ENCODE peak calls at places on chromosomes 13 and 19, in four cellular contexts. F is breast epithelium, O is body of pancreas, N is PC-3. C is an unnamed sample. For H3K4me1, the result is how much of the 10 kb centered on the place peaks cover.

GRCh38 chr13:29754486-29754806 is 96.0 kb downstream of the UBL3 start:
- DNase-seq in O (no peak), F (no peak), N (peak), C (no peak)

GRCh38 chr19:37506387-37507166 is at the start of gene ZNF793:
- DNase-seq in O (peak), N (no peak), F (peak), C (no peak)

GRCh38 chr13:29483211-29483610 is 112.3 kb downstream of the SLC7A1 start:
- DNase-seq in O (peak), F (no peak), N (no peak), C (no peak)

GRCh38 chr13:51724721-51725120 is 79.2 kb downstream of the DHRS12 start:
- DNase-seq in F (no peak), N (no peak), O (no peak), C (no peak)

GRCh38 chr13:80973721-80974120 is 632.8 kb upstream of the SPRY2 start:
- DNase-seq in F (no peak), N (peak), O (no peak), C (no peak)

GRCh38 chr13:44620057-44620456 is 43.9 kb upstream of the TSC22D1 start:
- DNase-seq in O (no peak), F (no peak), N (peak), C (no peak)

GRCh38 chr19:38172001-38172400 is 52.0 kb downstream of the DPF1 start:
- DNase-seq in N (no peak), F (no peak), O (no peak), C (no peak)

GRCh38 chr19:6047741-6048231 is 62.5 kb downstream of the RFX2 start:
- DNase-seq in N (peak), F (peak), O (no peak), C (no peak)

GRCh38 chr13:113650275-113650674 is 7.7 kb downstream of the ATP4B start:
- DNase-seq in N (no peak), F (peak), O (no peak), C (no peak)

GRCh38 chr13:26941345-26942174 is 181.0 kb upstream of the GPR12 start:
- DNase-seq in O (no peak), F (no peak), N (peak), C (no peak)

GRCh38 chr19:55857149-55857548 is 20.8 kb downstream of the NLRP4 start:
- DNase-seq in O (no peak), F (no peak), N (no peak), C (no peak)

GRCh38 chr13:109725297-109725696 is 61.1 kb downstream of the IRS2 start:
- DNase-seq in F (no peak), N (no peak), O (no peak), C (no peak)

GRCh38 chr13:112133489-112134149 is 66.7 kb downstream of the SOX1 start:
- DNase-seq in O (no peak), F (peak), N (no peak), C (peak)

GRCh38 chr13:89749888-89750287 is 1597.6 kb upstream of the MIR17HG start:
- DNase-seq in F (no peak), N (peak), O (no peak), C (no peak)

GRCh38 chr13:110136660-110137585 is 170.0 kb downstream of the COL4A1 start:
- DNase-seq in F (no peak), O (no peak), N (no peak), C (no peak)

GRCh38 chr13:103328899-103329298 is 262.7 kb upstream of the SLC10A2 start:
- DNase-seq in O (no peak), N (no peak), F (no peak), C (no peak)

GRCh38 chr13:38753878-38754277 is 67.0 kb downstream of the FREM2 start:
- DNase-seq in N (no peak), O (no peak), F (no peak), C (no peak)

GRCh38 chr13:41764558-41764957 is 196.4 kb downstream of the VWA8 start:
- DNase-seq in N (no peak), O (no peak), F (no peak), C (no peak)

GRCh38 chr13:100490692-100491091 is 97.9 kb downstream of the GGACT start:
- DNase-seq in O (no peak), F (no peak), N (no peak), C (no peak)

GRCh38 chr13:99617474-99618255 is 116.4 kb downstream of the TM9SF2 start:
- DNase-seq in O (no peak), F (no peak), N (peak), C (no peak)

GRCh38 chr19:17681505-17682125 is 6.5 kb downstream of the UNC13A start:
- DNase-seq in N (peak), O (no peak), F (no peak), C (no peak)

GRCh38 chr19:8487137-8487851 is 15.1 kb downstream of the PRAM1 start:
- DNase-seq in N (no peak), O (no peak), F (no peak), C (no peak)

GRCh38 chr19:4075373-4075772 is 8.7 kb upstream of the ZBTB7A start:
- DNase-seq in O (no peak), N (no peak), F (no peak), C (no peak)

GRCh38 chr19:5271145-5271544 is 69.5 kb downstream of the PTPRS start:
- DNase-seq in F (no peak), O (no peak), N (peak), C (no peak)

GRCh38 chr19:9910625-9911024 is 25.7 kb downstream of the OLFM2 start:
- DNase-seq in F (no peak), O (no peak), N (no peak), C (no peak)

GRCh38 chr13:44013666-44014291 is 134.1 kb downstream of the LACC1 start:
- DNase-seq in N (peak), F (no peak), O (no peak), C (no peak)

GRCh38 chr19:18832331-18833140 is 777 bp downstream of the UPF1 start:
- DNase-seq in F (no peak), N (peak), O (no peak), C (no peak)

GRCh38 chr19:50333737-50334617 is 4.8 kb upstream of the KCNC3 start:
- DNase-seq in N (peak), F (peak), O (peak), C (no peak)
- H3K4me1 ChIP-seq in N (under half), F (under half), O (half or more), C (under half)

GRCh38 chr19:36210497-36210896 is 4.0 kb downstream of the ZNF565 start:
- DNase-seq in O (no peak), N (no peak), F (no peak), C (no peak)
- H3K4me1 ChIP-seq in O (under half), N (under half), F (under half), C (under half)

DNA sequence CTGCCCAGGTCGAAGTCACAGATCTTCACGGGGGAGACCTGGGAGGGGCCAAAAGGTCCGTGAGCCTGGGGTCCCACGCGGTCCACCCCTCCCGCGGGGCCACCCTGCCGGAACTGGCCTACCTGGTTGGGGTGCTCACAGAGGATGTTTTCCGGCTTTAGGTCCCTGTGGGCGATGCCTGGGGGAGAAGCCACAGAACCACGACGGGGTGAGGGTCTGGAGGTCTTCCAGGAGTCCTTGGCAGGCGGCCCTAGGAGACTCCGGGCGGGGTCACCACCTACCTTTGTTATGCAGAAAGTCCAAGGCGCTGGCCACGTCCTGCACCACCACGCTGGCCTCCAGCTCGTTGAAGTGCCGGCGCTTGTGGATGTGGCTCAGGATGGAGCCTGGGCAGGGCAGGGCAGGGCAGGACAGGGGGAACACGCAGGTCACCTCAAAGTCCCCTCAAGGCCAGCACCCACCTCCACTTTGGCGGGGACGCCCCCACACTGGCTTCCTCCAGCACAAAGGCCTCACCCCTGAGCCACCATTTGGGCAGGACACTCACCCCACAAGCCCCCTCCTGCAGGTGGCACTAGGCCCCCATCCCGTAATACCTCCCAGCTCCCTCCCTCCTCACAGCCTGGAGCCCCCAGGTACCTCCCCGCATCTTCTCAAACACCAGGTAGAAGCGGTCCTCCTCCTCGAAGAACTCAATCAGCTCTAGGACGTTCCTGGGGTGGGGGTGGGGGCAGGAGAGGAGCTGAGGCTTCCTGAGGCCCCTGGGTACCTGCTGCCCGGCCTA is 8.4 kb downstream of the MKNK2 start:
- DNase-seq in N (no peak), O (peak), F (no peak), C (peak)
- H3K4me1 ChIP-seq in N (under half), O (half or more), F (half or more), C (half or more)

DNA sequence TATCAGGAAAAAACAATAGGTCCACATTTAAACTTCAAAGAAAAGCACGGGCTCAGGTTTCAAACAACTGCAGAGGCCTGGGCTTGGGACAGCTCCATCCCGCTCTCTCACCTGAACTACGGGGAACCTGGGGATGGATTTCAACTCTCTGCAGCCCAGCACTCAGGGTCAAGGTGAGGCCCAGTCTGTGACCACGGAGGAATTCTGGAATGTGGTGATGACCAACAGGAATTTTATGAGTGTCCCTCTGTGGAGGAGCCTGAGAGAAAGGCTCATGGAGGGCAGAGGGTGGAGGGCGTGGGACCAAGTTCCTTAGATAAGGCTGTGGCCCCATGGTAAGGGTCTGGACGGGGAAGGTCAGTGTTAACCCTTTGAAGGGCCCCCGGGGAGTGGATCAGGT is 220.8 kb upstream of the MAB21L1 start:
- DNase-seq in N (no peak), O (no peak), F (no peak), C (no peak)
- H3K4me1 ChIP-seq in N (under half), O (under half), F (under half), C (under half)

GRCh38 chr19:16260794-16261161 is 63.1 kb downstream of the AP1M1 start:
- DNase-seq in N (no peak), F (no peak), O (no peak), C (no peak)

GRCh38 chr19:16261584-16262370 is 62.8 kb upstream of the KLF2 start:
- DNase-seq in O (no peak), F (no peak), N (no peak), C (no peak)

GRCh38 chr19:16262618-16263017 is 62.0 kb upstream of the KLF2 start:
- DNase-seq in O (peak), F (no peak), N (no peak), C (no peak)

GRCh38 chr19:16265205-16265604 is 59.4 kb upstream of the KLF2 start:
- DNase-seq in N (no peak), O (no peak), F (no peak), C (no peak)

DNA sequence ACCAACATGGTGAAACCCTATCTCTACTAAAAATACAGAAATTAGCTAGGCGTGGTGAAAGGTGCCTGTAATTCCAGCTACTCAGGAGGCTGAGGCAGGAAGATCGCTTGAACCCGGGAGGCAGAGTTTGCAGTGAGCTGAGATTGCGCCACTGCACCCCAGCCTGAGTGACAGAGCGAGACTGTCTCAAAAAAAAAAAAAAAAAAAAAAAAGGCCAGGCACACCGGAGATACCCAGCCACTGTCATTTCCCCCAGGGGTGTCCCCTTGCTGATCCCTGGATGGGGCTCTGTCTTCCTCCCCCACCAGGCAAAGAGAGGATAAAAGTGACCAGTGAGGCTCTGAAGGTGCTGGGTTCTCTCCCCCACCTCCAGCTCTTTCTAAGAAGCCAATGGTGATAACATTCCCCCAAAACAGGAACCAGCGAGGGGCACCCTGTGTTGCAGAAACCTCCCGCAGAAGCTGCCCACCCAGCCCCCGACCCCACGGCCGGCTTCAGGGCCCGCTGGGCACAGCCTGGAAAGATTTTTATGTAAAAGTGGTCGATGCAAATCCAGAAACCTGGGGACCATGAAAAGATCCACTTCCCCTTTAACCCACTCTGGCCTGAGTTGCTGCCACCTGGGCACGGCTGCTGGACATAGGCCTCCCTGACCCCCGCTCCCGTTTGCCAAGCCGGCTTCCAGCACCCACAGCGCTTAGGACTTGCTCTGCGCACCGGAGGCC is 61.3 kb upstream of the KLF2 start:
- DNase-seq in O (no peak), F (no peak), N (no peak), C (no peak)
- H3K4me1 ChIP-seq in O (under half), F (under half), N (under half), C (under half)

GRCh38 chr13:20525144-20525600 is 485 bp downstream of the CRYL1 start:
- DNase-seq in F (no peak), N (peak), O (peak), C (no peak)

GRCh38 chr13:20525601-20526544 is at the start of gene CRYL1:
- DNase-seq in F (no peak), N (peak), O (peak), C (no peak)

GRCh38 chr13:20518652-20519051 is 7.0 kb downstream of the CRYL1 start:
- DNase-seq in N (no peak), O (no peak), F (no peak), C (no peak)

GRCh38 chr13:20519887-20520286 is 5.8 kb downstream of the CRYL1 start:
- DNase-seq in O (no peak), F (no peak), N (no peak), C (no peak)

DNA sequence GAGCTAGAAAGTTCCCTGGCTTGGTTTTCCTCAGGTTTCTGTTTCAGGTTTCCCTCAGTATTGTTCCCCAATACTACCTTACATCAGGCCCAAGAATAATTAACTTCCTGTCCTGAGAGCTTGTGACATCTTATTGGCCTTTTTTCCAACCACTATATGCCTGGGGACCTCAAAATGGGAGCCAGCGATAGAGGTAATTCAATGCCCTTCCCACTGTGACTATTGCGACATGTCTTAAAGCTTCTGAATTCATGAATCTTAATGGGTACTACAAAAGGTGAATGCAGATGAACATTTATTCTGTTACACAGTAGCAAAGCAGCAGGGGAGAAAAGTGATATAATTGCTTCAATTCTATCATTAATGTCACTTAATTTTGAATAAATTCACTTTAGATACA is 4.3 kb downstream of the CRYL1 start:
- DNase-seq in F (no peak), O (no peak), N (no peak), C (no peak)
- H3K4me1 ChIP-seq in F (under half), O (under half), N (under half), C (under half)

GRCh38 chr13:98473135-98473791 is 103.6 kb downstream of the STK24 start:
- DNase-seq in O (no peak), N (no peak), F (no peak), C (no peak)
- H3K4me1 ChIP-seq in O (under half), N (under half), F (under half), C (half or more)

GRCh38 chr19:45890877-45891276 is 4.9 kb upstream of the IRF2BP1 start:
- DNase-seq in N (no peak), O (no peak), F (no peak), C (no peak)

GRCh38 chr19:45885556-45886426 is at the start of gene IRF2BP1:
- DNase-seq in F (peak), O (peak), N (peak), C (no peak)

GRCh38 chr19:45887311-45887710 is 1.4 kb upstream of the IRF2BP1 start:
- DNase-seq in F (no peak), N (no peak), O (no peak), C (no peak)

GRCh38 chr19:45886427-45887310 is 728 bp upstream of the IRF2BP1 start:
- DNase-seq in F (peak), O (peak), N (peak), C (no peak)

DNA sequence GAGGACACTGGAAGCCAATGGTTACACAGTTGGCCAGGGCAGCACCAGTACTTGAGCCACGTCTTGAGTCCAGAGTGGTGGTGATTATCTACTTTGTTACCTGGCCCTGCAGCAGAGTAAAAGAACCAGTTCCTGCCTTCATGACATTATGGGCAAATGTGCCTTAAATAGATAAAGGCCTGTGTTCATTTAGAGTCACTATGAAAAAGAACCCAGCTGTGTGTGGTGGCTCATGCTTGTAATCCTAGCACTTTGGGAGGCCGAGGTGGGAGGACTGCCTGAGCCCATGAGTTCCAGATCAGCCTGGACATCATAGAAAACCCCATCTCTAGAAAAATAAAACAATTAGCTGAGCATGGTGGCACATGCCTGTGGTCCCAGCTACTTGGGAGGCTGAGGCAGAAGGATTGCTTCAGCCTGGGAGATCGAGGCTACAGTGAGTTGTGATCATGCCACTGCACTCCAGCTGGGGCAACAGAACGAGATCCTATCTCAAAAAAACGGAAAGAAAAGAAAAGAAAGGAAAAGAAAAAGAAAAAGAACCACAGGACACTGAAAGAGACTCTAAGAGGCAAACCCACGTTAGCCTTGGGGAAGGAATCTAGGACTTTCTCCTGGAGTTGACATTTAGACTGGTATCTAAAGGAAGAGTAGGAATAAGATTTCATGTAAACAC is 3.4 kb upstream of the IRF2BP1 start:
- DNase-seq in N (no peak), O (no peak), F (no peak), C (no peak)
- H3K4me1 ChIP-seq in N (under half), O (under half), F (under half), C (under half)